ENCODE peak calls at places on chromosome 22, in seven cellular contexts. O, T, D, U, X, G and Z are unnamed samples.

GRCh38 chr22:17791196-17791595 is 16.9 kb upstream of the BID start:
- DNase-seq in O (no peak), D (no peak), G (no peak), X (no peak), U (no peak), T (no peak), Z (no peak)

GRCh38 chr22:21942407-21942895 is 10.2 kb downstream of the PPM1F start:
- DNase-seq in T (peak), U (no peak), X (no peak), O (no peak), D (peak), G (peak), Z (peak)

GRCh38 chr22:17969732-17970131 is 54.6 kb downstream of the MICAL3 start:
- DNase-seq in O (no peak), G (peak), D (peak), X (no peak), U (no peak), T (peak), Z (no peak)

GRCh38 chr22:44025171-44026065 is 1.3 kb downstream of the PARVB start:
- DNase-seq in G (peak), U (no peak), X (peak), O (peak), D (no peak), T (no peak), Z (no peak)

GRCh38 chr22:33958741-33959140 is 38.5 kb upstream of the LARGE1 start:
- DNase-seq in U (no peak), X (no peak), G (no peak), T (no peak), O (no peak), D (no peak), Z (no peak)

GRCh38 chr22:44316393-44317162 is 3.8 kb upstream of the SHISAL1 start:
- DNase-seq in U (no peak), D (no peak), O (no peak), G (no peak), T (no peak), X (no peak), Z (no peak)

GRCh38 chr22:21961886-21962654 is 9.4 kb upstream of the PPM1F start:
- DNase-seq in D (peak), U (no peak), G (peak), X (no peak), O (no peak), T (peak), Z (no peak)

GRCh38 chr22:31926969-31927368 is 17.4 kb upstream of the YWHAH start:
- DNase-seq in T (no peak), D (no peak), U (no peak), G (no peak), O (peak), X (peak), Z (no peak)

GRCh38 chr22:28141614-28142013 is 222.6 kb upstream of the PITPNB start:
- DNase-seq in T (peak), X (no peak), O (no peak), U (no peak), D (peak), G (peak), Z (no peak)

GRCh38 chr22:17924735-17925727 is 99.3 kb downstream of the MICAL3 start:
- DNase-seq in O (no peak), G (no peak), X (no peak), D (no peak), U (no peak), T (peak), Z (no peak)

GRCh38 chr22:31891366-31892079 is 52.8 kb upstream of the YWHAH start:
- DNase-seq in D (no peak), G (peak), O (no peak), X (peak), U (no peak), T (no peak), Z (no peak)

GRCh38 chr22:50104149-50104548 is 14.3 kb downstream of the MOV10L1 start:
- DNase-seq in O (no peak), D (no peak), T (no peak), U (no peak), G (no peak), X (no peak), Z (no peak)

GRCh38 chr22:50002791-50003190 is 9.8 kb downstream of the IL17REL start:
- DNase-seq in U (no peak), G (peak), X (no peak), O (no peak), D (no peak), T (no peak), Z (no peak)

GRCh38 chr22:43900206-43900605 is 8.4 kb upstream of the PNPLA5 start:
- DNase-seq in X (no peak), T (no peak), G (no peak), U (no peak), O (no peak), D (no peak), Z (no peak)

GRCh38 chr22:30685178-30685577 is 9.5 kb upstream of the OSBP2 start:
- DNase-seq in X (no peak), U (no peak), O (no peak), T (no peak), D (no peak), G (no peak), Z (no peak)

GRCh38 chr22:37051629-37052385 is at the start of gene KCTD17:
- DNase-seq in U (no peak), D (peak), X (peak), O (peak), G (peak), T (peak), Z (no peak)

GRCh38 chr22:42959472-42960145 is 55.3 kb downstream of the PACSIN2 start:
- DNase-seq in T (no peak), G (peak), O (peak), D (peak), X (peak), U (peak), Z (no peak)

GRCh38 chr22:38417252-38418060 is 37.5 kb downstream of the KCNJ4 start:
- DNase-seq in G (no peak), U (no peak), T (no peak), O (no peak), X (no peak), D (no peak), Z (no peak)

GRCh38 chr22:50141462-50141861 is 29.1 kb upstream of the PANX2 start:
- DNase-seq in U (no peak), X (no peak), O (no peak), G (no peak), D (no peak), T (no peak), Z (no peak)

GRCh38 chr22:48942698-48943566 is 884.7 kb downstream of the BRD1 start:
- DNase-seq in G (no peak), O (no peak), U (no peak), T (no peak), D (no peak), X (no peak), Z (no peak)

GRCh38 chr22:26547426-26547825 is 35.2 kb upstream of the TFIP11 start:
- DNase-seq in D (no peak), U (no peak), X (no peak), T (no peak), O (no peak), G (peak), Z (no peak)

GRCh38 chr22:37010174-37010573 is 9.1 kb downstream of the TST start:
- DNase-seq in U (no peak), G (no peak), O (no peak), D (no peak), X (no peak), T (no peak), Z (no peak)

GRCh38 chr22:40436460-40437431 is 66.4 kb downstream of the SGSM3 start:
- DNase-seq in D (peak), G (peak), U (peak), X (peak), O (peak), T (peak), Z (no peak)

GRCh38 chr22:49617866-49618688 is 209.6 kb downstream of the BRD1 start:
- DNase-seq in T (no peak), X (no peak), U (no peak), G (no peak), O (no peak), D (no peak), Z (no peak)

GRCh38 chr22:39967103-39967829 is 7.1 kb downstream of the TMA7B start:
- DNase-seq in X (no peak), D (peak), U (no peak), T (peak), O (no peak), G (peak), Z (no peak)

DNA sequence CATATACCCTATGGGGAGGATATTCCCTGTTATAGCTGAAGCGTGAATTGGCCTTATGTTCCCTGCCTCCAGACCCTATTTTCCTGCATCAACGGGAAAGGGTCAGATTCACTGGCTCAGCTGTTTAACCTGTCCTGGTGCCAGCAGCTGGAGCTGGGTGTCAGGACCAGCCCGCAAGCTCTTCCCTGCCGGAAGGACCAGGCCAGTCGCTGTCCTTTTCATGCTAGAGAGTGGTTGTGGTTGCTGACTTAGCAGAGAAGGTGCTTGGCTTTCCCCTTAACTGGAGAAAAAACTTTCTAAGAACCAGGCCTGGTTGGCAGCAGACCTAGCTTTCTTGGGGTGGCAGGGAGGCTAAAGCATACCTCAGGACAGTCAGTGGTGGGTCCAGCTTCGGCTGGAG is 5.2 kb upstream of the SREBF2 start:
- DNase-seq in D (peak), U (no peak), X (no peak), G (no peak), O (no peak), T (no peak), Z (no peak)
- H3K27ac ChIP-seq in D (no peak), U (no peak), X (no peak), G (no peak), O (no peak), T (no peak), Z (peak)

GRCh38 chr22:25281675-25282345 is 62.4 kb downstream of the CRYBB2 start:
- DNase-seq in O (peak), X (no peak), U (no peak), G (no peak), T (no peak), D (no peak), Z (no peak)
- TF ChIP-seq EZH2 in O (no peak), X (no peak), U (no peak), G (peak), T (no peak), D (no peak), Z (no peak)

DNA sequence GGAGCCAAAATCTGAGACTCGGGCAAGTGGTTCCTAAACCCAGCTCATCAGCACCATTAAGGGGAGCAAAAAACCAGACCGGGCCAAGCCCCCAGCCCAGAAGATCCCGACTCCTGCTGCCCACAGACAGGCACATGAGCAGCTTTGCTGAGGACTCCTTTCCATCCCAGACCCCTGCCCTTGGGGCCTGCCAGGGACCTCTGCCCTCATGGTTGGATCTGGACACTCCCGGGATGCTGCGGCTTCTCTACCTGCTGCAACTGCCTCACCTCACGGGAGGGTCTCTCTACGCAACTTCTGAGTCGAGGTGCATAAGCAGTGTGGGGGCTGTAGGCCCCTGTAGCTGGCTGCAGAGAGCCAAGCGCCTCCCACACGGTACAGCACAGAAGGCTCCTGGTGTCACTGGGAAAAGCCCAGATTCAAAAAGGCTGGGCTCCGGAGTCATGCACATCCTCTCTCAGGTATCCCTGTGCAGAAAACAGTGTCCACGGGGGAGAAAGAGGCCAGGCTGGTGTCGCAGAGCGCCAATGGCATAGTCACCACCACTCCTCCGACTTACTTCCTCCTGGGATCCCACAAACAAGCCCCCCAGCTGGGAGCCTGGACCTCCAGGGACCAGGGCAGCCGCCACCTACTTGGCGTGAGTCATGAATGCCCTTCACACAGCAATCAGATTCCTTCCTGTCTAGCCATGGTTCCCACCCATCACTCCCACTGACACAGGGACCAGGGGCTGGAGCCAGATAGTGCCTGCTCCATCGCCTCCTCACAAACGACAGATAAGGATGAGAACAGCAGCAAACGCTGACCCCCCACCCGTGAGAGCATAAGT is 122.1 kb downstream of the BCR start:
- DNase-seq in X (peak), U (no peak), O (no peak), G (no peak), D (no peak), T (no peak), Z (no peak)
- H3K27ac ChIP-seq in X (no peak), U (no peak), O (no peak), G (no peak), D (no peak), T (no peak), Z (no peak)

GRCh38 chr22:20298803-20299735 is 20.8 kb downstream of the DGCR6L start:
- DNase-seq in D (peak), G (peak), T (peak), O (peak), U (peak), X (peak), Z (peak)
- TF ChIP-seq EZH2 in D (no peak), G (no peak), T (no peak), O (no peak), U (no peak), X (no peak), Z (no peak)

GRCh38 chr22:25051073-25051472 is 98.6 kb downstream of the KIAA1671 start:
- DNase-seq in O (peak), X (peak), G (no peak), U (no peak), D (no peak), T (peak), Z (no peak)
- H3K27ac ChIP-seq in O (no peak), X (no peak), G (no peak), U (no peak), D (no peak), T (no peak), Z (no peak)

GRCh38 chr22:29314074-29314473 is 1.4 kb downstream of the RASL10A start:
- DNase-seq in T (no peak), G (no peak), X (no peak), U (no peak), O (no peak), D (no peak), Z (no peak)

GRCh38 chr22:29315286-29316195 is at the start of gene RASL10A:
- DNase-seq in D (no peak), U (no peak), T (no peak), X (no peak), O (peak), G (peak), Z (no peak)

GRCh38 chr22:29313126-29314071 is 2.1 kb downstream of the RASL10A start:
- DNase-seq in U (no peak), T (no peak), D (peak), O (peak), G (peak), X (no peak), Z (no peak)

GRCh38 chr22:29316429-29316828 is 932 bp upstream of the RASL10A start:
- DNase-seq in T (no peak), D (no peak), G (no peak), U (no peak), X (no peak), O (peak), Z (no peak)

GRCh38 chr22:29314537-29315285 is 786 bp downstream of the RASL10A start:
- DNase-seq in G (peak), U (no peak), T (peak), D (no peak), O (peak), X (no peak), Z (no peak)
- TF ChIP-seq EZH2 in G (no peak), U (no peak), T (no peak), D (peak), O (peak), X (no peak), Z (no peak)

DNA sequence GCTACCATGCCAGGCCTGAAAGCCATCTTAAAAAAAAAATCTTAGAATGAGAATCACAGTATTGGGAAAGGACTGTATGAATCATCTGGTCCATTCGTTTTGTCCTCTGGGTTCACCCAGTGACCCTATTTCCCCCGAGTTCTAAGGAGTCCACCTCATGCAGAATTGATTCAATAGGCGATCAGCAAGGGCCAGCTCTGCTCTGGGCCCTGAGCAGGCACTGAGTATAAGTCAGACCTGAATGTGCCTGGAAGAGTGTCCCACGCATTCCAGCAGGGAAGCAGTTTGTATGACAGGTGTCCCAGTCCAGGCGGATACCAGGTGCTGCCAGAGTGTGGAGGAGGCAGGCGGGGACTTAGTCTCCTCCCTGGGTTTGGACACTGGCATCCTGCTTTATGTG is 883 bp upstream of the HMOX1 start:
- DNase-seq in T (no peak), X (no peak), O (no peak), G (peak), D (peak), U (no peak), Z (no peak)
- H3K27ac ChIP-seq in T (no peak), X (no peak), O (no peak), G (peak), D (peak), U (peak), Z (no peak)